ENCODE peak calls at places on chromosomes 7 and 10, in nine cellular contexts. P, O, G, T, D, S, K, W and V are unnamed samples.

GRCh38 chr7:29463504-29464158 is 100.0 kb upstream of the PRR15 start:
- DNase-seq in G (no peak), P (no peak), W (no peak), D (no peak), K (no peak), T (no peak), O (no peak), S (no peak), V (no peak)

GRCh38 chr10:87646920-87647319 is 12.8 kb upstream of the PAPSS2 start:
- DNase-seq in D (no peak), S (no peak), O (no peak), W (no peak), P (no peak), G (no peak), K (no peak), T (no peak), V (no peak)

GRCh38 chr10:3516626-3517255 is 268.3 kb downstream of the KLF6 start:
- DNase-seq in W (no peak), G (no peak), K (no peak), P (peak; percentile 34), T (no peak), O (no peak), S (no peak), D (no peak), V (no peak)

GRCh38 chr7:116632349-116632748 is 39.6 kb upstream of the MET start:
- DNase-seq in T (no peak), O (no peak), P (peak; percentile 27), G (peak; percentile 55), K (no peak), D (no peak), S (no peak), W (no peak), V (no peak)

GRCh38 chr10:71551970-71552369 is 155.2 kb downstream of the CDH23 start:
- DNase-seq in W (no peak), D (no peak), G (no peak), O (no peak), P (no peak), S (no peak), T (no peak), K (no peak), V (no peak)

GRCh38 chr10:96720422-96721206 is at the start of gene PIK3AP1:
- DNase-seq in D (no peak), G (peak; percentile 40), O (no peak), W (peak; percentile 29), K (peak; percentile 64), T (peak; percentile 64), P (no peak), S (peak; percentile 86), V (peak; percentile 94)

GRCh38 chr7:157674027-157674714 is 337.4 kb downstream of the DNAJB6 start:
- DNase-seq in S (no peak), P (no peak), K (peak; percentile 44), G (no peak), T (no peak), W (peak; percentile 9), D (no peak), O (no peak), V (peak; percentile 5)

GRCh38 chr10:6423004-6423403 is 157.1 kb downstream of the PRKCQ start:
- DNase-seq in K (peak; percentile 67), O (no peak), S (no peak), T (peak; percentile 60), W (peak; percentile 60), P (peak; percentile 29), D (peak; percentile 50), G (peak; percentile 80), V (no peak)

GRCh38 chr7:1667566-1668485 is 2.3 kb upstream of the ELFN1 start:
- DNase-seq in S (no peak), G (no peak), O (no peak), T (no peak), K (no peak), D (no peak), W (peak; percentile 4), P (no peak), V (peak; percentile 84)

GRCh38 chr10:74502963-74503608 is 323.3 kb upstream of the KAT6B start:
- DNase-seq in P (peak; percentile 82), S (no peak), G (peak; percentile 73), K (no peak), D (peak; percentile 93), O (no peak), W (peak; percentile 47), T (no peak), V (no peak)

GRCh38 chr10:22823109-22823508 is 104.7 kb upstream of the ARMC3 start:
- DNase-seq in G (peak; percentile 89), D (peak; percentile 73), O (no peak), K (no peak), S (no peak), T (no peak), W (peak; percentile 67), P (peak; percentile 95), V (no peak)

GRCh38 chr10:130751106-130751840 is 560.2 kb downstream of the TCERG1L start:
- DNase-seq in G (no peak), K (no peak), T (no peak), D (no peak), W (no peak), P (no peak), O (no peak), S (no peak), V (no peak)

GRCh38 chr7:23963461-23963860 is 253.4 kb downstream of the STK31 start:
- DNase-seq in P (no peak), W (no peak), D (no peak), O (no peak), T (no peak), S (no peak), K (no peak), G (no peak), V (no peak)

GRCh38 chr10:454860-455259 is 234.6 kb downstream of the DIP2C start:
- DNase-seq in D (peak; percentile 88), O (peak; percentile 28), W (peak; percentile 87), G (peak; percentile 91), P (peak; percentile 95), S (no peak), T (no peak), K (no peak), V (no peak)

GRCh38 chr7:84040365-84040764 is 154.2 kb downstream of the SEMA3A start:
- DNase-seq in T (no peak), G (no peak), W (no peak), S (no peak), K (no peak), O (no peak), P (no peak), D (no peak), V (peak; percentile 9)

GRCh38 chr10:103215601-103216000 is 22.5 kb upstream of the NT5C2 start:
- DNase-seq in T (no peak), O (no peak), W (no peak), D (no peak), K (no peak), G (no peak), P (peak; percentile 12), S (no peak), V (no peak)

GRCh38 chr10:6072215-6072941 is 10.2 kb upstream of the IL2RA start:
- DNase-seq in P (no peak), K (no peak), G (no peak), S (peak; percentile 50), T (peak; percentile 60), D (no peak), W (no peak), O (no peak), V (no peak)

GRCh38 chr10:52571018-52571417 is 201.6 kb downstream of the MBL2 start:
- DNase-seq in T (no peak), W (no peak), G (no peak), O (no peak), S (no peak), D (no peak), P (no peak), K (no peak), V (no peak)

GRCh38 chr10:44827431-44828006 is 83.6 kb upstream of the TMEM72 start:
- DNase-seq in G (no peak), P (peak; percentile 39), W (peak; percentile 25), K (no peak), S (no peak), O (no peak), D (no peak), T (no peak), V (no peak)

GRCh38 chr7:39125849-39126248 is 148.1 kb downstream of the POU6F2 start:
- DNase-seq in S (no peak), O (no peak), G (no peak), W (no peak), D (no peak), P (no peak), K (no peak), T (no peak), V (no peak)